ENCODE peak calls at places on chromosome 20, in ten cellular contexts. O is endothelial cell, T is mesothelial cell of epicardium, Z is HL-60, R is epithelial cell of esophagus, X is Caco-2, K is AG10803, Q is uterus, Y is fibroblast of pulmonary artery, A is prostate gland. W is an unnamed sample.

GRCh38 chr20:51326241-51326819 is 216.2 kb downstream of the NFATC2 start:
- DNase-seq in R (peak), O (peak), K (peak), Z (no peak), T (peak), Y (peak), X (peak), Q (peak), A (peak), W (no peak)

GRCh38 chr20:41004561-41005360 is 23.9 kb upstream of the TOP1 start:
- DNase-seq in O (no peak), A (no peak), R (peak), Z (no peak), Q (no peak), T (no peak), Y (no peak), X (no peak), K (peak), W (peak)

GRCh38 chr20:38173237-38174156 is 8.4 kb upstream of the TGM2 start:
- DNase-seq in K (peak), Y (peak), R (peak), T (no peak), O (no peak), Q (no peak), X (peak), Z (no peak), A (no peak), W (no peak)

GRCh38 chr20:635028-635427 is 18.0 kb downstream of the SRXN1 start:
- DNase-seq in K (no peak), Q (no peak), X (no peak), O (no peak), T (no peak), Y (no peak), Z (no peak), R (no peak), A (no peak), W (no peak)

GRCh38 chr20:37335642-37336368 is 10.1 kb upstream of the SRC start:
- DNase-seq in K (no peak), Q (no peak), Z (no peak), R (no peak), A (no peak), O (no peak), X (no peak), T (no peak), Y (no peak), W (no peak)

GRCh38 chr20:3251806-3252205 is 12.8 kb upstream of the SLC4A11 start:
- DNase-seq in Z (no peak), A (no peak), O (no peak), R (no peak), Q (no peak), Y (peak), K (peak), T (no peak), X (no peak), W (no peak)

GRCh38 chr20:47334022-47334551 is 22.4 kb downstream of the ZMYND8 start:
- DNase-seq in R (peak), T (no peak), O (no peak), X (no peak), Z (no peak), A (peak), Y (peak), Q (peak), K (peak), W (no peak)

GRCh38 chr20:58523072-58523681 is 8.0 kb upstream of the APCDD1L start:
- DNase-seq in T (no peak), K (no peak), Q (no peak), O (no peak), Z (no peak), A (no peak), R (no peak), X (peak), Y (no peak), W (no peak)

GRCh38 chr20:4901031-4901818 is 100.1 kb downstream of the SLC23A2 start:
- DNase-seq in Z (no peak), T (no peak), R (peak), Y (no peak), X (no peak), K (no peak), Q (no peak), O (no peak), A (no peak), W (no peak)

GRCh38 chr20:311603-312002 is 13.7 kb upstream of the SOX12 start:
- DNase-seq in O (no peak), R (no peak), X (no peak), Y (no peak), Z (no peak), K (no peak), Q (no peak), A (no peak), T (no peak), W (no peak)

GRCh38 chr20:3811421-3812258 is 8.7 kb upstream of the AP5S1 start:
- DNase-seq in K (peak), A (peak), R (peak), Q (peak), Z (peak), T (peak), O (no peak), X (peak), Y (peak), W (peak)

GRCh38 chr20:57693002-57693582 is 16.7 kb downstream of the PMEPA1 start:
- DNase-seq in Q (no peak), Z (no peak), T (peak), R (peak), O (no peak), Y (no peak), X (peak), A (peak), K (no peak), W (no peak)

GRCh38 chr20:34312024-34312460 is 8.9 kb upstream of the AHCY start:
- DNase-seq in T (no peak), X (peak), R (no peak), O (no peak), A (no peak), K (no peak), Q (no peak), Z (no peak), Y (no peak), W (no peak)

GRCh38 chr20:51679254-51679921 is 88.8 kb downstream of the ATP9A start:
- DNase-seq in Z (no peak), O (no peak), X (no peak), R (no peak), A (no peak), T (no peak), Q (no peak), K (no peak), Y (no peak), W (no peak)

GRCh38 chr20:36865861-36866149 is 10.1 kb upstream of the TLDC2 start:
- DNase-seq in X (no peak), O (no peak), K (no peak), Y (no peak), T (no peak), R (no peak), A (no peak), Q (no peak), Z (no peak), W (no peak)

GRCh38 chr20:46830886-46831632 is 63.6 kb upstream of the EYA2 start:
- DNase-seq in O (no peak), A (no peak), Z (no peak), Q (no peak), Y (no peak), X (no peak), T (no peak), K (no peak), R (no peak), W (no peak)

GRCh38 chr20:2840967-2841531 is 504 bp downstream of the VPS16 start:
- DNase-seq in A (peak), Z (peak), R (peak), X (peak), Y (peak), Q (peak), O (peak), T (peak), K (peak), W (peak)

GRCh38 chr20:51575486-51575885 is 33.0 kb upstream of the NFATC2 start:
- DNase-seq in Y (no peak), Q (no peak), A (no peak), Z (no peak), X (no peak), O (no peak), K (no peak), R (no peak), T (no peak), W (no peak)

GRCh38 chr20:39553120-39553519 is 591.0 kb downstream of the DHX35 start:
- DNase-seq in O (no peak), X (no peak), T (no peak), A (no peak), K (no peak), Z (no peak), Q (no peak), Y (no peak), R (no peak), W (no peak)

DNA sequence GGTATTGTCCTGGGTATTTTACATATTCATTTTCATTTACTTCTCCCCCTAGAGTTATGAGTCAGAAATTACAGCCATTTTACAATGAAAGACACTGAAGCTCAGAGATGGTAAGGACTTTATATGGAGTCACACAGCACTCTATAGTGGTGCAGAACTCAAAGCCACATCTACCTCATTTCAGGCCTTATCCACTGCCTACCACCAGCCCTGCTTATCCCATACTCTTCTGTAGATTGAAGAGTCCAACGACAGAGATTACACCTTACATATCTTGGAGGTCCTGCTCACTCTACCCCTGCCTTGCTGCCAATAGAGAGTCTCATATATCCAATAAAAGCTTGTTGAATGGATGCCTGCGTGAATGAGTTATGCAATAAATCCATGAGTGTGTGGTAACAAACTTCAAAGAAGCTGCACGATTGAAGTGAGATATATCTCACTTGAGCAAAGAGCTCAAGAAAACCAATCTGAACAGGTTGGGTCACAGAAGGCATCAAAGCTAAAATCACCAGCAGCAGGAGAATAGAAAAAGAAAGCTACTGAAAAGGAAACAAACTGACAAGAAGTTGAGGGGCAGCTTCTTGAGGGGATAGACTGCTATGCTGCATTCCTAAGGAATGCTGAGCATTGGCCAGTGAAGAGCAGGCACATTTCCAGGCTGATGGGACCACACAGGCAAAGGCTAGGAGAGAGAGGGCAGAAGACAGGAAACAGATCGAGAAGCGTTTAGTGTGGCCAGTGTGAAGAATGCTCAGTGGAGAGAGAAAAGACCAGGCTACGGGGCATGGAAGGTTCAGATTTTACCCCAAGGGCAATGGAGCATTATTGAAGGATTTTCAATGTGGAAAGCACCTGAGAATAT is 585.6 kb downstream of the DHX35 start:
- DNase-seq in Q (no peak), O (no peak), K (no peak), Y (no peak), R (no peak), A (no peak), Z (no peak), T (no peak), X (no peak), W (no peak)
- TF ChIP-seq CTCF in Q (no peak), O (peak), K (no peak), Y (no peak), R (no peak), A (no peak), Z (no peak), T (no peak), X (no peak), W (no peak)

GRCh38 chr20:24662756-24663399 is 193.4 kb downstream of the SYNDIG1 start:
- DNase-seq in T (no peak), Z (no peak), K (peak), X (peak), Y (no peak), A (no peak), R (no peak), O (no peak), Q (no peak), W (no peak)

GRCh38 chr20:24663496-24663895 is 194.1 kb downstream of the SYNDIG1 start:
- DNase-seq in A (no peak), Y (no peak), X (peak), Z (no peak), O (no peak), T (no peak), Q (no peak), R (no peak), K (no peak), W (no peak)

GRCh38 chr20:24665741-24666191 is 196.3 kb downstream of the SYNDIG1 start:
- DNase-seq in X (no peak), O (no peak), T (no peak), K (no peak), A (no peak), Q (no peak), Y (no peak), Z (no peak), R (no peak), W (no peak)

GRCh38 chr20:24665196-24665595 is 195.8 kb downstream of the SYNDIG1 start:
- DNase-seq in X (no peak), R (peak), T (no peak), K (no peak), O (no peak), Z (no peak), Y (no peak), Q (no peak), A (no peak), W (no peak)

DNA sequence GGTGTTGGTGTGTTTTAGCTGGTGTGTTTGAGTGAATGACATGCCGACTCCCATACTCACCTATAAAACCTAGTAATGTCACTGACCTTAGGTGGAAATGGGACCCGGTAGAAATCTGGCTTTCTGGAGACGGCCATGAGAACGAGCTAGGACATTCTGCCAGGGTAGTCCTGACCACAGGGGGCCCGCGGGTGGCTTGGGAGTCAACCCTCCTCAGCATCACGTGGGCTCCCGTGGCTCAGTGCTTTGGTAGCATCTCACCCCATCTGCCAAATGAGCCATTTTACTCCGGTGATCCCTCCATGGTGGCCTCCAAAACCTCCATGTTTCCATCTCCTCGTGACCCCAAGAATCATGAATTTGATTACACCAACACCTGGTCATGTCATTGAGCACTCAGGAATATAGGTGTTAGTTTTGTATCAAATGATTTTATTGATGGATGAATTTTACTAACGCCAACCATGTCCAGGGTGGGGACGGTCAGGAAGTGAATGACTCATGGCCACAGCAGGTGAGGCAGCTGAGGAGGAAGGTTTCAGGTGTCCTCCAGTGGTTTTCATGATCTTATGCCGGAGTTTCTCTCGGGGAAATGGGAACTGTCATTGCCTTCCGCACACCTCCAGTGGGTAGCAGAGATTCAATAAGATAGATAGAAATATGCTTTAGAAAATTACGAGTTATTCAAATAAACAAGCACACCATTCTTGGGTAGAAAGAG is 195.0 kb downstream of the SYNDIG1 start:
- DNase-seq in T (no peak), A (no peak), Z (no peak), X (peak), R (no peak), Y (no peak), Q (no peak), O (no peak), K (no peak), W (no peak)
- TF ChIP-seq CTCF in T (no peak), A (no peak), Z (no peak), X (no peak), R (no peak), Y (no peak), Q (no peak), O (no peak), K (no peak), W (no peak)

GRCh38 chr20:24531202-24531601 is 61.8 kb downstream of the SYNDIG1 start:
- DNase-seq in Z (no peak), O (no peak), T (no peak), A (no peak), R (no peak), Y (no peak), Q (no peak), K (no peak), X (no peak), W (no peak)

GRCh38 chr20:24535956-24536730 is 66.7 kb downstream of the SYNDIG1 start:
- DNase-seq in Y (no peak), Q (no peak), X (no peak), R (no peak), Z (no peak), O (no peak), K (peak), A (no peak), T (no peak), W (no peak)

GRCh38 chr20:24531626-24532419 is 62.4 kb downstream of the SYNDIG1 start:
- DNase-seq in Y (no peak), R (no peak), O (no peak), Z (no peak), Q (no peak), X (no peak), K (no peak), T (no peak), A (no peak), W (no peak)

GRCh38 chr20:24534282-24534681 is 64.9 kb downstream of the SYNDIG1 start:
- DNase-seq in K (no peak), Z (no peak), R (no peak), X (no peak), Y (no peak), T (no peak), O (no peak), A (no peak), Q (no peak), W (no peak)

DNA sequence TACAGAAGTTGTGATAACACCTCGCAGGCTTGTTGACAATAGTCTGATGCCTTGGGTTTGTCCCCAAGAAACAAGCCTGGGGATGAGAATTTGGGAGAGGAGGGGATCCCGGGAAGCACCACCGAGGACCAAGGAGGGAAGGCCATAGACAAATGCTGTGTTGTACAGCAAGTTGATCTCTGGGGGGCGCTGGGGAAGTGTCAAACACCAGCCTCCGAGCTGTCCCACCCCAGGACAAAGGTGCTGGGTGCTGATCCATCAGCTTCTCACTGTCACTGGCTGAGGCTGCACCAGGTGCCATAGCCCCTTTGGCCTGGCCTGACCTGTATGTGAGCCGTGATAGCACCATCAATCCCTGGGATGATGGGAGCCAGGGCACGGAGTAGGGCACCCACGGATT is 64.0 kb downstream of the SYNDIG1 start:
- DNase-seq in X (no peak), T (no peak), O (no peak), Z (no peak), Y (no peak), R (no peak), K (no peak), A (no peak), Q (no peak), W (no peak)
- TF ChIP-seq CTCF in X (no peak), T (no peak), O (no peak), Z (no peak), Y (no peak), R (no peak), K (no peak), A (no peak), Q (no peak), W (no peak)

DNA sequence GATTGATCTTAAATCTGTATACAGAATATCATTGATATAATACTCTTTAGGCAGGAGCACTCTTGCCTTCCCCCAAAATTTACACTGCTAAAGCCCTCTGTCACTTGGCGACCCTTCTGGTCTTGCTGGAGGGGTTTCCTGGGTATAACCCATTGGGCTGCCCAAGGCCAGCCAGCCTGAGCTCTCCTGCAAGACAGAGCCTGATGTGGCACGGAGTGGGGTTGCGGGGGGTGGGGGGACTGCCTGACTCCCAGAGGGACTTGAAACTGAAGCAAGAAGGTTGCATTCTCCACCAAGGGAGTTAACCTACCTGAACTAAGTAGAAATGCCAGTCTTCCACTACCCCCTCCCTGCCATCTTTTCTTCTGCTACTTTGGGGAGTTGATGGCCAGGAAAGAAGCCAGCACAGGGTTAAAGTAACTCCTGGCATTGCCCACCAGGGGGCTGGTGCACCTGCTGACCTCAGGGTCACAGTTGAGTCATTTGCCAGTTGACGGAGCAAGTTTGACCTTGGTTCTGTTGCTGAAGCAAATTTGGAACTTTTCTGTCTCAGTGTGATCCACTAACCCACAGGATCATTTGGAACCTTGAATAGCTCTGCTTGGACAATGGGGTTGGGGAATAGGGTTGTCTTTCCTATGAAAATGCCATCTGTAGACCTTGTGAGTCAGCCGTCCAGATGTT is 79.4 kb downstream of the ASXL1 start:
- DNase-seq in X (peak), Y (no peak), O (no peak), A (no peak), T (peak), Z (no peak), K (no peak), R (no peak), Q (no peak), W (peak)
- TF ChIP-seq CTCF in X (peak), Y (peak), O (peak), A (no peak), T (no peak), Z (no peak), K (peak), R (no peak), Q (no peak), W (peak)

DNA sequence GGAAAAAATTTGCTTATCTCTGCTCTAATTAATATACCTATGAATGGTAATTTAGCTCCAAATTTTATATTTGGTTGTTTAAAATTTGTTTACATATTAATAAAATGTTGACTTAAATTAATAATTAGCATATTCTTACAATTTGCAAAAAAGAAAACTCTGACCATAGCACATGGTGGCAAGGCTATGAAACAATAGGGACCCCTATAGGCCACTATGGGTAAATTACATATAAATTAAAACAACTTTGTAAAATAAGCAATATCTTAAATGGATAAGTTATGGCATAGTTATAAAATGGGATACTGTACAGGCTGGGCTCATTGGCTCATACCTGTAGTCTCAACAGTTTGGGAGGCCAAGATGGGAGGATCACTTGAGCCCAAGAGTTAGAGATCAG is 76.0 kb downstream of the MKKS start:
- DNase-seq in R (no peak), Z (no peak), A (no peak), X (no peak), K (no peak), Y (peak), T (no peak), O (no peak), Q (no peak), W (no peak)
- TF ChIP-seq CTCF in R (peak), Z (no peak), A (no peak), X (no peak), K (peak), Y (peak), T (peak), O (peak), Q (no peak), W (peak)

DNA sequence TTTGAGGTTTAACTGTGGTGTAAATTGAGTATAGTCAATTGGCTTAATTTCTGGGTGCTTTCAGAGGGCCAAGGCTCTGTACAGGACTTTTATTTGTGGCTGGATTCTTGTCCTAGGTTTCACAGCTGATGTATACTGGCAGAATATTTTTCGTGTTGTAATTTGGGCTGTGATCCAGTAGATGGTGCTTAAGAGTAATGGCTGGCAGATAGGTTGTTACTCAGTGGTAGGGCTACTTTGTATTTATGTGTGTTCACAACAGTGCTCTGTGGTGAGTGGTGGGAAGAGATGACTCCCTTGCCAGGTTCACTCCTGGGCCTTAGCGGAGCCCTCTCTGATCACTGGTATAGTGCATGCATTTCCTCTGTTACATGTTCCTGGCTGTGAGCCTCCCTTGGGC is 34.5 kb upstream of the FERMT1 start:
- DNase-seq in T (no peak), K (no peak), O (no peak), Z (no peak), X (no peak), A (no peak), Q (no peak), Y (peak), R (peak), W (no peak)
- TF ChIP-seq CTCF in T (no peak), K (no peak), O (no peak), Z (no peak), X (no peak), A (no peak), Q (no peak), Y (peak), R (peak), W (peak)